ENCODE peak calls at places on chromosomes 2 and 18, in six cellular contexts. One of them, this sample, is unnamed.

GRCh38 chr2:54666131-54666637 is 57.3 kb upstream of the EML6 start:
- DNase-seq in stomach: peak
- DNase-seq in upper lobe of right lung: no peak
- DNase-seq in CD4-positive, alpha-beta T cell: no peak
- DNase-seq in cardiac muscle cell: no peak
- DNase-seq in tibial nerve: peak
- DNase-seq in this sample: no peak

GRCh38 chr2:28391564-28392296 is 928 bp upstream of the FOSL2 start:
- DNase-seq in stomach: peak
- DNase-seq in upper lobe of right lung: peak
- DNase-seq in CD4-positive, alpha-beta T cell: peak
- DNase-seq in cardiac muscle cell: peak
- DNase-seq in tibial nerve: peak
- DNase-seq in this sample: no peak

GRCh38 chr2:17757321-17757720 is 3.4 kb downstream of the GEN1 start:
- DNase-seq in stomach: no peak
- DNase-seq in upper lobe of right lung: no peak
- DNase-seq in CD4-positive, alpha-beta T cell: no peak
- DNase-seq in cardiac muscle cell: no peak
- DNase-seq in tibial nerve: no peak
- DNase-seq in this sample: no peak

GRCh38 chr2:171244466-171244969 is 83.8 kb upstream of the TLK1 start:
- DNase-seq in stomach: no peak
- DNase-seq in upper lobe of right lung: no peak
- DNase-seq in CD4-positive, alpha-beta T cell: no peak
- DNase-seq in cardiac muscle cell: no peak
- DNase-seq in tibial nerve: no peak
- DNase-seq in this sample: no peak

GRCh38 chr2:122543815-122544214 is 788.4 kb downstream of the TSN start:
- DNase-seq in stomach: no peak
- DNase-seq in upper lobe of right lung: no peak
- DNase-seq in CD4-positive, alpha-beta T cell: no peak
- DNase-seq in cardiac muscle cell: no peak
- DNase-seq in tibial nerve: no peak
- DNase-seq in this sample: no peak

GRCh38 chr2:9145109-9145751 is 61.4 kb upstream of the ASAP2 start:
- DNase-seq in stomach: no peak
- DNase-seq in upper lobe of right lung: no peak
- DNase-seq in CD4-positive, alpha-beta T cell: no peak
- DNase-seq in cardiac muscle cell: no peak
- DNase-seq in tibial nerve: peak
- DNase-seq in this sample: no peak

GRCh38 chr18:11004294-11004693 is 145.1 kb downstream of the PIEZO2 start:
- DNase-seq in stomach: no peak
- DNase-seq in upper lobe of right lung: no peak
- DNase-seq in CD4-positive, alpha-beta T cell: no peak
- DNase-seq in cardiac muscle cell: no peak
- DNase-seq in tibial nerve: no peak
- DNase-seq in this sample: no peak

GRCh38 chr18:47418746-47419145 is 167.3 kb upstream of the SKOR2 start:
- DNase-seq in stomach: no peak
- DNase-seq in upper lobe of right lung: no peak
- DNase-seq in CD4-positive, alpha-beta T cell: no peak
- DNase-seq in cardiac muscle cell: no peak
- DNase-seq in tibial nerve: no peak
- DNase-seq in this sample: no peak

GRCh38 chr2:102235042-102235473 is 48.2 kb downstream of the IL1RL2 start:
- DNase-seq in stomach: no peak
- DNase-seq in upper lobe of right lung: no peak
- DNase-seq in CD4-positive, alpha-beta T cell: no peak
- DNase-seq in cardiac muscle cell: no peak
- DNase-seq in tibial nerve: no peak
- DNase-seq in this sample: no peak

GRCh38 chr2:239561448-239562001 is 160.7 kb upstream of the HDAC4 start:
- DNase-seq in stomach: no peak
- DNase-seq in upper lobe of right lung: peak
- DNase-seq in CD4-positive, alpha-beta T cell: no peak
- DNase-seq in cardiac muscle cell: no peak
- DNase-seq in tibial nerve: peak
- DNase-seq in this sample: no peak

GRCh38 chr2:195575879-195576391 is 81.1 kb upstream of the SLC39A10 start:
- DNase-seq in stomach: no peak
- DNase-seq in upper lobe of right lung: no peak
- DNase-seq in CD4-positive, alpha-beta T cell: no peak
- DNase-seq in cardiac muscle cell: no peak
- DNase-seq in tibial nerve: peak
- DNase-seq in this sample: no peak

GRCh38 chr2:86807462-86808275 is 17.0 kb upstream of the CD8A start:
- DNase-seq in stomach: peak
- DNase-seq in upper lobe of right lung: peak
- DNase-seq in CD4-positive, alpha-beta T cell: no peak
- DNase-seq in cardiac muscle cell: peak
- DNase-seq in tibial nerve: peak
- DNase-seq in this sample: no peak

GRCh38 chr18:44677933-44678332 is 2.8 kb upstream of the SETBP1 start:
- DNase-seq in stomach: no peak
- DNase-seq in upper lobe of right lung: no peak
- DNase-seq in CD4-positive, alpha-beta T cell: no peak
- DNase-seq in cardiac muscle cell: no peak
- DNase-seq in tibial nerve: no peak
- DNase-seq in this sample: no peak

GRCh38 chr2:110770696-110771425 is 38.5 kb downstream of the ACOXL start:
- DNase-seq in stomach: no peak
- DNase-seq in upper lobe of right lung: no peak
- DNase-seq in CD4-positive, alpha-beta T cell: no peak
- DNase-seq in cardiac muscle cell: peak
- DNase-seq in tibial nerve: peak
- DNase-seq in this sample: no peak

GRCh38 chr2:135820003-135820618 is 16.9 kb downstream of the LCT start:
- DNase-seq in stomach: no peak
- DNase-seq in upper lobe of right lung: no peak
- DNase-seq in CD4-positive, alpha-beta T cell: peak
- DNase-seq in cardiac muscle cell: no peak
- DNase-seq in tibial nerve: no peak
- DNase-seq in this sample: no peak

GRCh38 chr2:236525416-236525997 is 44.1 kb upstream of the ACKR3 start:
- DNase-seq in stomach: no peak
- DNase-seq in upper lobe of right lung: no peak
- DNase-seq in CD4-positive, alpha-beta T cell: no peak
- DNase-seq in cardiac muscle cell: no peak
- DNase-seq in tibial nerve: no peak
- DNase-seq in this sample: no peak

GRCh38 chr18:78896111-78896510 is 83.5 kb upstream of the SALL3 start:
- DNase-seq in stomach: no peak
- DNase-seq in upper lobe of right lung: no peak
- DNase-seq in CD4-positive, alpha-beta T cell: no peak
- DNase-seq in cardiac muscle cell: no peak
- DNase-seq in tibial nerve: no peak
- DNase-seq in this sample: no peak

GRCh38 chr2:97911210-97911921 is 84.4 kb downstream of the TMEM131 start:
- DNase-seq in stomach: no peak
- DNase-seq in upper lobe of right lung: no peak
- DNase-seq in CD4-positive, alpha-beta T cell: no peak
- DNase-seq in cardiac muscle cell: no peak
- DNase-seq in tibial nerve: no peak
- DNase-seq in this sample: no peak

GRCh38 chr2:85902496-85902895 is 13.7 kb upstream of the ST3GAL5 start:
- DNase-seq in stomach: no peak
- DNase-seq in upper lobe of right lung: no peak
- DNase-seq in CD4-positive, alpha-beta T cell: no peak
- DNase-seq in cardiac muscle cell: no peak
- DNase-seq in tibial nerve: no peak
- DNase-seq in this sample: no peak

GRCh38 chr2:64594563-64594989 is 59.1 kb downstream of the SERTAD2 start:
- DNase-seq in stomach: no peak
- DNase-seq in upper lobe of right lung: no peak
- DNase-seq in CD4-positive, alpha-beta T cell: no peak
- DNase-seq in cardiac muscle cell: no peak
- DNase-seq in tibial nerve: no peak
- DNase-seq in this sample: no peak

DNA sequence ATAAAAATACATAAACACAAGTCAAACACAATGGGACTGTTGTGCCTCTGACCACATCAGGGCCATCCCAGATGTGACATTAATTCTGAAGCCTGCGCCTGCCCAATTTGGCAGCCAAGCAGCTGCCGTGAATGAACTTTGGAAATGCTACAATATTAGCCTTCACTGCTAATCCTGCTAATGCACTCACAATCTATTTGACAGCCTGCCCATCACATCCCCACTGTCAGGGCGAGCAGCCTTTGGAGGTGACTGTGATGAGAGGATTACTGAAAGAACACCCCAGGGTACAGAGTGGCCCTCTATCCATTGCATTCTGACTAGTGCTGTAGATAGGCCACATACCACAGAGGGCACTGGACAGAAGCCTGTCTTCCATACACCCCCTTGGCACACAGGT is 21.6 kb downstream of the OSR1 start:
- DNase-seq in stomach: no peak
- DNase-seq in upper lobe of right lung: no peak
- DNase-seq in CD4-positive, alpha-beta T cell: no peak
- DNase-seq in cardiac muscle cell: no peak
- DNase-seq in tibial nerve: no peak
- DNase-seq in this sample: no peak
- H3K27ac ChIP-seq in stomach: no peak
- H3K27ac ChIP-seq in upper lobe of right lung: no peak
- H3K27ac ChIP-seq in CD4-positive, alpha-beta T cell: no peak
- H3K27ac ChIP-seq in cardiac muscle cell: no peak
- H3K27ac ChIP-seq in tibial nerve: no peak
- H3K27ac ChIP-seq in this sample: peak

GRCh38 chr18:12154356-12154755 is 60.7 kb downstream of the ANKRD62 start:
- DNase-seq in stomach: no peak
- DNase-seq in upper lobe of right lung: no peak
- DNase-seq in CD4-positive, alpha-beta T cell: no peak
- DNase-seq in cardiac muscle cell: no peak
- DNase-seq in tibial nerve: no peak
- DNase-seq in this sample: no peak
- H3K27ac ChIP-seq in stomach: no peak
- H3K27ac ChIP-seq in upper lobe of right lung: no peak
- H3K27ac ChIP-seq in CD4-positive, alpha-beta T cell: no peak
- H3K27ac ChIP-seq in cardiac muscle cell: no peak
- H3K27ac ChIP-seq in tibial nerve: no peak
- H3K27ac ChIP-seq in this sample: no peak

GRCh38 chr2:191183081-191183480 is 32.3 kb upstream of the STAT4 start:
- DNase-seq in stomach: no peak
- DNase-seq in upper lobe of right lung: no peak
- DNase-seq in CD4-positive, alpha-beta T cell: no peak
- DNase-seq in cardiac muscle cell: no peak
- DNase-seq in tibial nerve: no peak
- DNase-seq in this sample: no peak

GRCh38 chr2:191178806-191179514 is 28.2 kb upstream of the STAT4 start:
- DNase-seq in stomach: no peak
- DNase-seq in upper lobe of right lung: no peak
- DNase-seq in CD4-positive, alpha-beta T cell: no peak
- DNase-seq in cardiac muscle cell: no peak
- DNase-seq in tibial nerve: peak
- DNase-seq in this sample: no peak

GRCh38 chr2:191178066-191178701 is 27.4 kb upstream of the STAT4 start:
- DNase-seq in stomach: no peak
- DNase-seq in upper lobe of right lung: no peak
- DNase-seq in CD4-positive, alpha-beta T cell: no peak
- DNase-seq in cardiac muscle cell: no peak
- DNase-seq in tibial nerve: no peak
- DNase-seq in this sample: no peak

GRCh38 chr2:191183516-191183915 is 32.7 kb upstream of the STAT4 start:
- DNase-seq in stomach: no peak
- DNase-seq in upper lobe of right lung: no peak
- DNase-seq in CD4-positive, alpha-beta T cell: no peak
- DNase-seq in cardiac muscle cell: no peak
- DNase-seq in tibial nerve: no peak
- DNase-seq in this sample: no peak

DNA sequence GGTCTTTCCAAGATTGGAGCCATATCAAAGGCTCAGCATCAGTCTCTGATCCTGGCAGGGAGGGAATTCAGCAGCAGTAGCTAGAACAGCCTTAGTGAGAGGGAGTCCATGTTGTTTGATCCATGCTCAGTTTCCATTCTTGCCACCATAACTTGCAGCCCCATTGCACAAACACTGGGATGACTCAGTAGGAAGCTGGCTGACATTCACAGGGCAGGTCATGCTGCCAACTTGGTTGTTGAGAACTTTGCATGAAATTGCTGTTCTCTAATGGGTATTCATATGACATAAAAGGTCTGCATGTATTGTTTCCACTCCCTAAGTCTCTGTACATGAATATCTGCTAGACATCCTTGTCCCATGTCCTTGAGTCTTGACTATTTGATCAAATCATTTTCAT is 29.9 kb upstream of the STAT4 start:
- DNase-seq in stomach: no peak
- DNase-seq in upper lobe of right lung: no peak
- DNase-seq in CD4-positive, alpha-beta T cell: no peak
- DNase-seq in cardiac muscle cell: no peak
- DNase-seq in tibial nerve: no peak
- DNase-seq in this sample: no peak
- H3K27ac ChIP-seq in stomach: no peak
- H3K27ac ChIP-seq in upper lobe of right lung: no peak
- H3K27ac ChIP-seq in CD4-positive, alpha-beta T cell: no peak
- H3K27ac ChIP-seq in cardiac muscle cell: no peak
- H3K27ac ChIP-seq in tibial nerve: no peak
- H3K27ac ChIP-seq in this sample: no peak

GRCh38 chr2:235433860-235434259 is 60.0 kb upstream of the AGAP1 start:
- DNase-seq in stomach: peak
- DNase-seq in upper lobe of right lung: no peak
- DNase-seq in CD4-positive, alpha-beta T cell: no peak
- DNase-seq in cardiac muscle cell: no peak
- DNase-seq in tibial nerve: peak
- DNase-seq in this sample: peak

GRCh38 chr2:235430366-235431083 is 63.3 kb upstream of the AGAP1 start:
- DNase-seq in stomach: no peak
- DNase-seq in upper lobe of right lung: no peak
- DNase-seq in CD4-positive, alpha-beta T cell: no peak
- DNase-seq in cardiac muscle cell: no peak
- DNase-seq in tibial nerve: no peak
- DNase-seq in this sample: no peak

DNA sequence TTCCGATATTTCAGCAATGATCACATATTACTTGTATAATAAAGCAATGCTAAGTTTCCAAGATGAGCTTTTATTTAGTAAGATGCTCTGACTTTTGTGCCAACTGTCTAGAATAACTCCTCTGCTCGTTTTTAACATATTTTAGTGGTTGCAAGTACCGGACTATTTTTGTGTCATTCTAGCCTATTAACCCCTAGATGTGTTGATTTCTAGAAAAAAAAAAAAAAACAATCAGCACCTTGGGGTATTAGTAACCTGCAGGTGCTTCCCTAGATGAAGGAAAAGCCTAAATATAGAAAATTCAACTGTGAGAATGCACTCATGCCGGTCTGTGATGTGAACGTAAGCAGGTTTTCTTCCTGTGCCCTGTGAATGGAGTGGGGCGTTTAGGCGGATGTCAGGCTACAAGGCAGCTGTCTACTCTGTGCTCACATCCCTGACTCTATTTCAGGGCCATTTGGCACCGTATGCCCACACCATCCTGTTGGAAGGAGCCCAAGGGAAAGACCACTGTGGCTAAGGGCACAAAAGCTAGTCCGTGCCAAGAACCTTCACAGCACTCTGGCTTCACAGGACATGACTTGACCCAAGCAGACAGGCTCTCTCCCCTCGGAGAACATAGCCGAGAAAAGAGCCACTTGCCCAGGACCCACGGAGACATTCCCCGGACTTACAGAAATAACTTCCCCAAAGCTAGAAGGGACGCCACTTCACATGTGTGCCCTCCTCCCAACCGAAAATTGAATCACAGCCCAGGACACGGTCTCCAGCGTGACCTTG is 60.9 kb upstream of the AGAP1 start:
- DNase-seq in stomach: no peak
- DNase-seq in upper lobe of right lung: no peak
- DNase-seq in CD4-positive, alpha-beta T cell: no peak
- DNase-seq in cardiac muscle cell: no peak
- DNase-seq in tibial nerve: no peak
- DNase-seq in this sample: no peak
- H3K27ac ChIP-seq in stomach: peak
- H3K27ac ChIP-seq in upper lobe of right lung: peak
- H3K27ac ChIP-seq in CD4-positive, alpha-beta T cell: no peak
- H3K27ac ChIP-seq in cardiac muscle cell: no peak
- H3K27ac ChIP-seq in tibial nerve: peak
- H3K27ac ChIP-seq in this sample: no peak